ENCODE peak calls at places on chromosomes 12 and 14, in seven cellular contexts. W is ACHN, U is DMS79 treated with DMSO at 0.1 percent for 48 hours, Y is WTC11, L is endothelial cell, V is IMR-90, N is esophagus squamous epithelium. I is an unnamed sample.

GRCh38 chr12:89092297-89092696 is 260.0 kb downstream of the DUSP6 start:
- DNase-seq in W (no peak), U (no peak), Y (no peak), L (no peak), V (no peak), N (no peak), I (no peak)

GRCh38 chr14:56953884-56954283 is 143.6 kb upstream of the OTX2 start:
- DNase-seq in W (no peak), U (no peak), Y (no peak), L (peak; percentile 13), V (no peak), N (no peak), I (no peak)

GRCh38 chr14:75274899-75275569 is 3.6 kb upstream of the FOS start:
- DNase-seq in W (no peak), U (no peak), Y (no peak), L (no peak), V (peak; percentile 96), N (no peak), I (no peak)

GRCh38 chr14:78178971-78179370 is 8.8 kb downstream of the NRXN3 start:
- DNase-seq in W (no peak), U (no peak), Y (no peak), L (no peak), V (no peak), N (no peak), I (no peak)

GRCh38 chr14:60183724-60184596 is 18.8 kb upstream of the DHRS7 start:
- DNase-seq in W (peak; percentile 63), U (peak; percentile 87), Y (no peak), L (no peak), V (peak; percentile 77), N (no peak), I (no peak)

GRCh38 chr12:15796493-15797141 is 7.4 kb upstream of the EPS8 start:
- DNase-seq in W (peak; percentile 83), U (no peak), Y (no peak), L (no peak), V (peak; percentile 72), N (no peak), I (no peak)

GRCh38 chr12:41334390-41334789 is 146.3 kb downstream of the PDZRN4 start:
- DNase-seq in W (no peak), U (no peak), Y (no peak), L (no peak), V (no peak), N (no peak), I (no peak)

GRCh38 chr12:22982635-22983034 is 357.7 kb downstream of the ETNK1 start:
- DNase-seq in W (no peak), U (no peak), Y (peak; percentile 12), L (no peak), V (no peak), N (no peak), I (no peak)

GRCh38 chr12:71312767-71313375 is 126.7 kb upstream of the LGR5 start:
- DNase-seq in W (peak; percentile 73), U (no peak), Y (no peak), L (no peak), V (no peak), N (no peak), I (peak; percentile 88)

GRCh38 chr12:105194947-105195346 is 41.0 kb downstream of the APPL2 start:
- DNase-seq in W (no peak), U (no peak), Y (no peak), L (no peak), V (no peak), N (no peak), I (no peak)

GRCh38 chr12:39359644-39360043 is 83.3 kb downstream of the KIF21A start:
- DNase-seq in W (no peak), U (no peak), Y (no peak), L (no peak), V (no peak), N (no peak), I (no peak)

GRCh38 chr14:93011650-93012317 is 88.8 kb downstream of the CHGA start:
- DNase-seq in W (no peak), U (peak; percentile 50), Y (no peak), L (no peak), V (no peak), N (no peak), I (no peak)

GRCh38 chr14:103301512-103302197 is 32.4 kb upstream of the EIF5 start:
- DNase-seq in W (no peak), U (no peak), Y (no peak), L (no peak), V (no peak), N (no peak), I (no peak)

GRCh38 chr12:8508912-8509841 is 4.1 kb upstream of the CLEC4D start:
- DNase-seq in W (no peak), U (no peak), Y (no peak), L (no peak), V (no peak), N (no peak), I (no peak)

GRCh38 chr12:6323340-6323994 is 13.0 kb downstream of the PLEKHG6 start:
- DNase-seq in W (peak; percentile 93), U (no peak), Y (peak; percentile 45), L (peak; percentile 57), V (peak; percentile 94), N (no peak), I (peak; percentile 85)

GRCh38 chr12:49410833-49411232 is 43.6 kb downstream of the SPATS2 start:
- DNase-seq in W (no peak), U (no peak), Y (no peak), L (no peak), V (no peak), N (no peak), I (no peak)

GRCh38 chr12:27468241-27468640 is 21.7 kb downstream of the SMCO2 start:
- DNase-seq in W (no peak), U (no peak), Y (no peak), L (no peak), V (no peak), N (no peak), I (no peak)

GRCh38 chr14:92952497-92953298 is 29.7 kb downstream of the CHGA start:
- DNase-seq in W (no peak), U (no peak), Y (no peak), L (no peak), V (no peak), N (no peak), I (no peak)

GRCh38 chr14:46480817-46481216 is 170.8 kb downstream of the RPL10L start:
- DNase-seq in W (no peak), U (no peak), Y (no peak), L (no peak), V (no peak), N (no peak), I (no peak)

GRCh38 chr14:68140111-68140741 is 320.6 kb downstream of the RAD51B start:
- DNase-seq in W (peak; percentile 98), U (peak; percentile 100), Y (no peak), L (peak; percentile 10), V (peak; percentile 99), N (no peak), I (peak; percentile 99)

GRCh38 chr12:89370850-89371249 is 18.5 kb upstream of the DUSP6 start:
- DNase-seq in W (no peak), U (no peak), Y (no peak), L (no peak), V (peak; percentile 82), N (no peak), I (no peak)

GRCh38 chr14:60514378-60515243 is 5.7 kb downstream of the SIX6 start:
- DNase-seq in W (peak; percentile 37), U (peak; percentile 87), Y (peak; percentile 81), L (peak; percentile 85), V (no peak), N (no peak), I (no peak)

GRCh38 chr12:113019045-113019444 is 37.5 kb upstream of the DTX1 start:
- DNase-seq in W (no peak), U (no peak), Y (no peak), L (no peak), V (no peak), N (no peak), I (no peak)

GRCh38 chr12:89962648-89963047 is 254.0 kb upstream of the ATP2B1 start:
- DNase-seq in W (peak; percentile 22), U (no peak), Y (no peak), L (no peak), V (no peak), N (no peak), I (no peak)

GRCh38 chr12:20264608-20265114 is 103.7 kb upstream of the PDE3A start:
- DNase-seq in W (no peak), U (no peak), Y (peak; percentile 51), L (no peak), V (peak; percentile 6), N (no peak), I (no peak)